ENCODE peak calls at places on chromosomes 13 and 19, in six cellular contexts. W is astrocyte, U is hepatocyte, C is HCT116, R is neural progenitor cell, F is PC-9. B is an unnamed sample.

GRCh38 chr13:107864543-107865460 is 350.5 kb downstream of the LIG4 start:
- DNase-seq in W (peak; percentile 64), U (peak; percentile 84), C (no peak), R (peak; percentile 90), F (no peak), B (peak; percentile 47)

GRCh38 chr13:36675213-36675536 is 1.4 kb downstream of the SERTM1 start:
- DNase-seq in W (no peak), U (no peak), C (no peak), R (peak; percentile 20), F (no peak), B (no peak)

GRCh38 chr13:109668433-109669233 is 117.8 kb downstream of the IRS2 start:
- DNase-seq in W (no peak), U (no peak), C (no peak), R (no peak), F (no peak), B (no peak)

GRCh38 chr19:18636969-18637629 is at the start of gene KLHL26:
- DNase-seq in W (no peak), U (no peak), C (no peak), R (no peak), F (no peak), B (peak; percentile 13)

GRCh38 chr13:84187626-84188025 is 305.4 kb upstream of the SLITRK1 start:
- DNase-seq in W (no peak), U (no peak), C (no peak), R (no peak), F (no peak), B (no peak)

GRCh38 chr19:4732680-4733114 is 9.1 kb upstream of the DPP9 start:
- DNase-seq in W (no peak), U (peak; percentile 75), C (peak; percentile 58), R (peak; percentile 89), F (peak; percentile 35), B (peak; percentile 66)

GRCh38 chr19:32566246-32566830 is 14.7 kb upstream of the PDCD5 start:
- DNase-seq in W (no peak), U (no peak), C (no peak), R (no peak), F (no peak), B (no peak)

GRCh38 chr19:6790194-6791128 is 18.0 kb downstream of the VAV1 start:
- DNase-seq in W (no peak), U (no peak), C (no peak), R (no peak), F (no peak), B (no peak)

GRCh38 chr13:20608438-20609020 is 41.6 kb downstream of the IFT88 start:
- DNase-seq in W (peak; percentile 24), U (no peak), C (no peak), R (no peak), F (no peak), B (no peak)

GRCh38 chr19:45528744-45529453 is 21.6 kb downstream of the VASP start:
- DNase-seq in W (no peak), U (peak; percentile 76), C (no peak), R (peak; percentile 91), F (peak; percentile 85), B (no peak)

GRCh38 chr19:6023085-6023682 is 45.2 kb upstream of the RANBP3 start:
- DNase-seq in W (peak; percentile 31), U (no peak), C (no peak), R (no peak), F (no peak), B (no peak)

GRCh38 chr19:47497073-47497766 is 13.2 kb upstream of the KPTN start:
- DNase-seq in W (no peak), U (no peak), C (no peak), R (no peak), F (no peak), B (no peak)

GRCh38 chr19:38841787-38842438 is 7.9 kb downstream of the HNRNPL start:
- DNase-seq in W (no peak), U (no peak), C (no peak), R (no peak), F (no peak), B (no peak)

GRCh38 chr19:1492474-1493006 is 1.6 kb downstream of the REEP6 start:
- DNase-seq in W (no peak), U (peak; percentile 76), C (no peak), R (no peak), F (peak; percentile 66), B (no peak)

GRCh38 chr13:32228330-32229041 is 86.7 kb downstream of the ZAR1L start:
- DNase-seq in W (peak; percentile 66), U (no peak), C (peak; percentile 18), R (no peak), F (no peak), B (no peak)

GRCh38 chr19:11337080-11337479 is 2.4 kb downstream of the RAB3D start:
- DNase-seq in W (no peak), U (peak; percentile 5), C (no peak), R (no peak), F (no peak), B (peak; percentile 43)

GRCh38 chr13:85313761-85314503 is 485.3 kb downstream of the SLITRK6 start:
- DNase-seq in W (peak; percentile 67), U (peak; percentile 7), C (peak; percentile 62), R (no peak), F (no peak), B (no peak)

GRCh38 chr19:58386166-58386575 is 898 bp upstream of the RPS5 start:
- DNase-seq in W (no peak), U (no peak), C (no peak), R (no peak), F (no peak), B (peak; percentile 40)

GRCh38 chr13:40494513-40494912 is 171.9 kb downstream of the FOXO1 start:
- DNase-seq in W (peak; percentile 20), U (no peak), C (no peak), R (no peak), F (no peak), B (no peak)

GRCh38 chr19:31118292-31118925 is 230.8 kb downstream of the TSHZ3 start:
- DNase-seq in W (no peak), U (no peak), C (no peak), R (peak; percentile 6), F (no peak), B (peak; percentile 10)

GRCh38 chr13:110531671-110532083 is 29.8 kb downstream of the RAB20 start:
- DNase-seq in W (no peak), U (no peak), C (no peak), R (no peak), F (no peak), B (no peak)

GRCh38 chr19:19650331-19650730 is 6.9 kb upstream of the GMIP start:
- DNase-seq in W (no peak), U (no peak), C (no peak), R (no peak), F (no peak), B (no peak)

GRCh38 chr19:18167975-18168645 is 5.5 kb upstream of the IFI30 start:
- DNase-seq in W (no peak), U (peak; percentile 63), C (no peak), R (peak; percentile 67), F (no peak), B (peak; percentile 63)

GRCh38 chr19:44661904-44662303 is 9.4 kb upstream of the CEACAM19 start:
- DNase-seq in W (no peak), U (no peak), C (no peak), R (no peak), F (no peak), B (no peak)

GRCh38 chr13:76903544-76904162 is 17.4 kb upstream of the KCTD12 start:
- DNase-seq in W (peak; percentile 46), U (peak; percentile 86), C (peak; percentile 69), R (peak; percentile 81), F (peak; percentile 49), B (peak; percentile 68)

GRCh38 chr13:20713751-20714150 is 10.3 kb downstream of the IL17D start:
- DNase-seq in W (peak; percentile 53), U (no peak), C (no peak), R (no peak), F (no peak), B (peak; percentile 19)

GRCh38 chr13:75368167-75368566 is 113.8 kb downstream of the TBC1D4 start:
- DNase-seq in W (peak; percentile 96), U (peak; percentile 29), C (peak; percentile 38), R (no peak), F (no peak), B (no peak)

GRCh38 chr13:95251641-95252040 is 49.6 kb downstream of the ABCC4 start:
- DNase-seq in W (peak; percentile 16), U (no peak), C (no peak), R (no peak), F (no peak), B (no peak)

GRCh38 chr19:37977992-37978391 is 71.0 kb downstream of the SIPA1L3 start:
- DNase-seq in W (peak; percentile 98), U (no peak), C (no peak), R (peak; percentile 73), F (no peak), B (no peak)

GRCh38 chr13:82815791-82816190 is 1066.5 kb downstream of the SLITRK1 start:
- DNase-seq in W (no peak), U (no peak), C (no peak), R (no peak), F (no peak), B (no peak)

GRCh38 chr19:4550018-4550417 is 9.5 kb downstream of the SEMA6B start:
- DNase-seq in W (no peak), U (no peak), C (no peak), R (no peak), F (no peak), B (no peak)

GRCh38 chr19:10217085-10217484 is 14.0 kb downstream of the S1PR2 start:
- DNase-seq in W (no peak), U (no peak), C (no peak), R (no peak), F (no peak), B (no peak)
- TF ChIP-seq CTCF in W (no peak), U (no peak), C (no peak), R (no peak), F (no peak), B (no peak)

GRCh38 chr13:41746259-41746658 is 214.7 kb downstream of the VWA8 start:
- DNase-seq in W (peak; percentile 81), U (no peak), C (peak; percentile 39), R (no peak), F (no peak), B (no peak)
- TF ChIP-seq EZH2 in W (no peak), U (no peak), C (no peak), R (no peak), F (no peak), B (no peak)

GRCh38 chr19:3154957-3155736 is 19.3 kb downstream of the GNA15 start:
- DNase-seq in W (peak; percentile 99), U (no peak), C (peak; percentile 16), R (no peak), F (peak; percentile 48), B (peak; percentile 99)
- H3K4me2 ChIP-seq in W (peak overlapping the region; percentile 66), U (no peak overlapping the region), C (peak overlapping the region; percentile 47), R (no peak overlapping the region), F (no peak overlapping the region), B (peak overlapping the region; percentile 27)

DNA sequence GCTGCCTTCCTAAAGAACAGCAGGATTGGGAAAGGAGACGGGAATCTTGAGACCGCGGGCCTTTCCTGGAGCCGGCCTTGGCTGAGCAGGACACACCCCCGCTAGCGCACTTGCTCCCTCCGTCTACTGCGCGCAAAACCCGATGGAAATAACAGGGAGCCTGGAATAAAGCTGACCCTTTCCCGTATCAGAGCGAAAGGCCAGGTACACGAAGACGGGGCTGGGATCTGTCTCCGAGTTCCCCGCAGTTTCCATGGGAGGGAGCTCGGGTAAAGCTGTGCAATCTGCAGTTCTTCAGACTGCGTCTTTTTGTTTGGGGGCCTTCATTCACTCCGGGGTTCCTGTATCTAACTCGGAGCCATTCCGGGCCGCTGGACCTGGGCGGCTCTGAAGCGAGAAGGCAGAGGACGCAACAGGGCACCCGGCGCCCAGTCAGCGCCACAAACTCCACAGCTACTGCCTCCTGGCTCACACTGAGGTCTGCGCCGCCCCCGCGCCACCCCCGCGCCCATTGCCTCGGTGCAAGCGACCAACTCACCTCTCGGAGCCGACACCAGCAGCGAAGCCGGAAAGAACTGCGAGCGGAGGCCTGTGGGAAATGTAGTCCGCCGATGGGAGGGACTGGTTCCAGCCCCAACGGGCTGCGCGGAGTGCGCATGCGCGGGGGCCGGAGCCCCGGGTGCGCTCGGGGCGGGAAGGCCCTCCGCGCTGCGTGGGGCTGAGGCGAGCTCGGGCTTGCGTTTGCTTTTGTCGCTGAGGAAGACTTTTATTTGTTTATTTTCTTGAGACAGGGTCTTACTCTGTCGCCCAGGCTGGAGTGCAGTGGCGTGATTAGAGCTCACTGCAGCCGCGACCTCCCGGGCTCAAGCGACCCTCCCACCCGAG is at the start of gene ZFP14:
- DNase-seq in W (peak; percentile 87), U (peak; percentile 96), C (peak; percentile 87), R (peak; percentile 97), F (peak; percentile 83), B (peak; percentile 96)
- TF ChIP-seq CTCF in W (peak; percentile 14), U (peak; percentile 35), C (peak; percentile 30), R (no peak), F (peak; percentile 36), B (peak; percentile 66)